ENCODE peak calls at places on chromosomes 1 and 21, in seven cellular contexts. P is lower lobe of right lung; W is iris pigment epithelial cell; U is B cell; X is effector memory CD8-positive, alpha-beta T cell; N is activated CD4-positive, alpha-beta T cell treated with anti-CD3 and anti-CD28 coated beads, Interleukin-2, amount 10 ng/mL, durations not matched to agents 7 days and 5 days; C is ascending aorta. M is an unnamed sample.
A peak's percentile ranks its signal among the peaks of the same experiment; 100 is the strongest.

GRCh38 chr1:93625582-93626327 is 55.9 kb downstream of the BCAR3 start:
- DNase-seq in C (no peak), U (no peak), N (no peak), P (no peak), W (peak; percentile 76), X (no peak), M (no peak)

GRCh38 chr1:74780600-74780999 is 47.6 kb downstream of the TYW3 start:
- DNase-seq in N (no peak), X (no peak), W (no peak), P (no peak), C (no peak), U (no peak), M (no peak)

GRCh38 chr1:54122992-54123391 is 29.8 kb downstream of the CDCP2 start:
- DNase-seq in P (no peak), C (no peak), U (no peak), N (no peak), X (no peak), W (no peak), M (no peak)

GRCh38 chr1:93847811-93848288 is 31.2 kb downstream of the DNTTIP2 start:
- DNase-seq in C (peak; percentile 23), P (peak; percentile 79), W (peak; percentile 67), X (peak; percentile 65), N (peak; percentile 67), U (peak; percentile 67), M (peak; percentile 52)

GRCh38 chr1:226201029-226201593 is 14.6 kb upstream of the ACBD3 start:
- DNase-seq in X (no peak), W (peak; percentile 34), U (no peak), N (peak; percentile 14), C (no peak), P (no peak), M (no peak)

GRCh38 chr1:92291372-92291999 is 7.3 kb downstream of the GLMN start:
- DNase-seq in P (no peak), X (no peak), U (no peak), N (peak; percentile 39), C (no peak), W (peak; percentile 72), M (peak; percentile 28)

GRCh38 chr1:41371630-41372599 is 10.7 kb downstream of the FOXO6 start:
- DNase-seq in N (no peak), C (no peak), X (no peak), P (no peak), U (no peak), W (no peak), M (no peak)

GRCh38 chr1:9434247-9434646 is 105.0 kb upstream of the SLC25A33 start:
- DNase-seq in U (no peak), W (no peak), N (no peak), C (no peak), P (no peak), X (no peak), M (no peak)

GRCh38 chr1:51946300-51946699 is 44.2 kb downstream of the RAB3B start:
- DNase-seq in N (no peak), U (no peak), C (no peak), X (no peak), W (peak; percentile 49), P (no peak), M (no peak)

GRCh38 chr1:157377216-157377821 is 175.0 kb downstream of the FCRL5 start:
- DNase-seq in U (no peak), X (no peak), P (no peak), C (no peak), W (peak; percentile 30), N (peak; percentile 29), M (peak; percentile 15)

GRCh38 chr1:1085171-1085841 is 11.2 kb upstream of the RNF223 start:
- DNase-seq in C (no peak), X (no peak), N (no peak), P (no peak), W (no peak), U (peak; percentile 35), M (no peak)

GRCh38 chr1:154906621-154907081 is 29.9 kb downstream of the PMVK start:
- DNase-seq in X (no peak), C (no peak), U (no peak), P (no peak), W (no peak), N (no peak), M (no peak)

GRCh38 chr1:84851839-84852238 is 41.2 kb downstream of the LPAR3 start:
- DNase-seq in U (no peak), X (no peak), N (no peak), P (no peak), W (peak; percentile 89), C (no peak), M (no peak)

GRCh38 chr1:156845055-156845952 is 13.6 kb downstream of the INSRR start:
- DNase-seq in W (no peak), P (no peak), X (no peak), C (no peak), N (peak; percentile 38), U (peak; percentile 52), M (no peak)

GRCh38 chr1:236819856-236820255 is 24.8 kb downstream of the MTR start:
- DNase-seq in P (no peak), W (no peak), C (no peak), X (no peak), U (no peak), N (no peak), M (no peak)

GRCh38 chr1:115744876-115745275 is 23.6 kb downstream of the CASQ2 start:
- DNase-seq in P (no peak), U (no peak), N (no peak), C (no peak), W (no peak), X (no peak), M (no peak)

GRCh38 chr1:164608651-164609057 is 49.7 kb downstream of the PBX1 start:
- DNase-seq in N (no peak), W (no peak), P (no peak), U (no peak), X (no peak), C (no peak), M (no peak)

GRCh38 chr1:116763116-116763786 is 9.0 kb downstream of the CD2 start:
- DNase-seq in U (no peak), X (peak; percentile 33), C (no peak), N (peak; percentile 81), W (no peak), P (no peak), M (peak; percentile 87)

GRCh38 chr21:37565530-37566223 is 199.1 kb downstream of the DYRK1A start:
- DNase-seq in U (no peak), W (peak; percentile 22), C (no peak), X (no peak), P (no peak), N (no peak), M (peak; percentile 28)

GRCh38 chr21:36776981-36777617 is 78.2 kb downstream of the SIM2 start:
- DNase-seq in P (no peak), C (no peak), X (no peak), N (no peak), W (no peak), U (no peak), M (no peak)

GRCh38 chr1:224629965-224630364 is 13.8 kb downstream of the CNIH3 start:
- DNase-seq in P (no peak), U (no peak), N (no peak), X (no peak), W (no peak), C (no peak), M (no peak)

GRCh38 chr1:226643701-226644540 is 95.2 kb downstream of the ITPKB start:
- DNase-seq in U (peak; percentile 85), X (no peak), P (peak; percentile 67), N (peak; percentile 45), C (no peak), W (no peak), M (no peak)

GRCh38 chr21:17390575-17390974 is 122.3 kb upstream of the CXADR start:
- DNase-seq in C (no peak), P (no peak), N (no peak), W (peak; percentile 21), X (no peak), U (no peak), M (no peak)

GRCh38 chr1:91091812-91092211 is 70.0 kb upstream of the ZNF644 start:
- DNase-seq in U (no peak), P (no peak), W (no peak), C (no peak), N (no peak), X (no peak), M (no peak)

GRCh38 chr1:184409011-184409410 is 22.2 kb downstream of the C1orf21 start:
- DNase-seq in N (no peak), W (peak; percentile 66), U (no peak), C (no peak), P (no peak), X (no peak), M (no peak)

GRCh38 chr1:109395602-109396512 is 1.9 kb downstream of the SORT1 start:
- DNase-seq in U (no peak), N (no peak), X (no peak), C (no peak), P (no peak), W (peak; percentile 85), M (no peak)

GRCh38 chr21:41254090-41254700 is 62.4 kb upstream of the FAM3B start:
- DNase-seq in N (no peak), U (no peak), W (peak; percentile 6), P (no peak), X (no peak), C (no peak), M (no peak)

GRCh38 chr1:224069138-224069537 is 44.8 kb upstream of the FBXO28 start:
- DNase-seq in N (no peak), W (no peak), X (no peak), C (no peak), U (no peak), P (no peak), M (no peak)

GRCh38 chr1:109959974-109960744 is 24.4 kb upstream of the AHCYL1 start:
- DNase-seq in P (no peak), C (no peak), X (no peak), N (no peak), W (peak; percentile 84), U (no peak), M (no peak)